ENCODE peak calls at places on chromosomes 3 and 15, in five cellular contexts. E, D, X, F and N are unnamed samples.
A peak's percentile ranks its signal among the peaks of the same experiment; 100 is the strongest.

GRCh38 chr3:164040991-164041390 is 1037.3 kb downstream of the SI start:
- DNase-seq in E (no peak), D (no peak), X (no peak), F (no peak), N (no peak)

GRCh38 chr3:156817931-156818765 is 8.0 kb upstream of the LEKR1 start:
- DNase-seq in E (no peak), D (no peak), X (no peak), F (no peak), N (no peak)

GRCh38 chr3:111915905-111916304 is 56.8 kb downstream of the PHLDB2 start:
- DNase-seq in E (no peak), D (no peak), X (no peak), F (no peak), N (no peak)

GRCh38 chr3:188067932-188068331 is 86.0 kb upstream of the LPP start:
- DNase-seq in E (no peak), D (no peak), X (no peak), F (no peak), N (peak; percentile 56)

GRCh38 chr3:159559771-159560170 is 428.9 kb upstream of the IL12A start:
- DNase-seq in E (no peak), D (no peak), X (no peak), F (no peak), N (no peak)

GRCh38 chr3:50371133-50371670 is 11.9 kb upstream of the TMEM115 start:
- DNase-seq in E (no peak), D (no peak), X (no peak), F (no peak), N (no peak)

GRCh38 chr3:70943886-70944285 is 631.4 kb upstream of the MDFIC2 start:
- DNase-seq in E (no peak), D (no peak), X (no peak), F (no peak), N (no peak)

GRCh38 chr3:53733433-53733832 is 112.8 kb downstream of the CHDH start:
- DNase-seq in E (no peak), D (no peak), X (no peak), F (no peak), N (no peak)

GRCh38 chr15:73994912-73995622 is 551 bp downstream of the PML start:
- DNase-seq in E (no peak), D (peak; percentile 31), X (peak; percentile 54), F (no peak), N (no peak)

GRCh38 chr3:119234610-119235009 is 6.1 kb downstream of the B4GALT4 start:
- DNase-seq in E (no peak), D (no peak), X (no peak), F (no peak), N (no peak)

GRCh38 chr3:110711851-110712396 is 359.7 kb upstream of the NECTIN3 start:
- DNase-seq in E (no peak), D (no peak), X (no peak), F (no peak), N (no peak)

GRCh38 chr3:127226946-127227842 is 34.3 kb downstream of the PRR23E start:
- DNase-seq in E (no peak), D (no peak), X (no peak), F (no peak), N (no peak)

GRCh38 chr3:50453907-50454306 is 49.5 kb downstream of the CACNA2D2 start:
- DNase-seq in E (no peak), D (no peak), X (no peak), F (no peak), N (no peak)

GRCh38 chr15:51849866-51850265 is 20.4 kb downstream of the TMOD3 start:
- DNase-seq in E (no peak), D (no peak), X (no peak), F (no peak), N (no peak)

GRCh38 chr3:113832477-113833164 is 6.0 kb upstream of the GRAMD1C start:
- DNase-seq in E (no peak), D (peak; percentile 30), X (no peak), F (no peak), N (no peak)

GRCh38 chr3:162538906-162539305 is 1042.3 kb downstream of the OTOL1 start:
- DNase-seq in E (no peak), D (no peak), X (no peak), F (no peak), N (no peak)

DNA sequence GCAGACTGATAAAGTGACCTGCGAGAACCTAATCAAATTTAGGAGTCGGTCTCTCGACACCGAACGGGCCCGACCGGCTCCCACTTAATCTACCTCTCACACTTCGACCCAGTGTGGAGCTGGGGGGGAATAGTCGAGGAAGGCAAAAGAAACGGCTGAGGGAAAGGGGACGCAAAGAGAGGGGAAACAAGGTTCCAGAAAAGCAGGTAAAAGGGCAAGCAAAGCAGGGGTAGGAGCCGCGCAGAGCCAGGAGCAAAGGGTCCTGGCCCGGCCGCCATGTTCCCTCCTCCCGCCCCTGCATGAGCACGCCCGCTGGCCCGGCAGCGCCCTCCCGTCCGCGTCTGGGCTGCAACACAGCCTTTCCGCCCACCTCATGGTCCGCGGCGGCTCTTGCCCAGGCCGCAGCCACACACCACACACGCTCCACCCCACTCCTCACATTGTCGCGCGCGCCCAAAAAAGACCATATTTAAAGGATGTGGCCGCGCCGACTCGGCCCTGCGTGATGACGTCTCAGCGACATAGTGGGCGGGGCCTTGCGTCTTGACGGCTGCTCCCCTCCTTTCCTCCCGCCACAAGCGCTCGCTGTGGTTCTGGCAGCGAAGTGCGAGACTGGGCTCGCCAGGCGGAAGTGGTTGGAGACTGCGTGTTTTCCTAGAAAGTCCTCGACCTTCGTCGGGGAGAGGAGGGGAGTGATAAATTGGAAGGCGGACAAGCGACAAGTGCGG is at the start of gene ICE2:
- DNase-seq in E (peak; percentile 97), D (peak; percentile 95), X (peak; percentile 97), F (peak; percentile 96), N (peak; percentile 45)
- TF ChIP-seq POLR2A in E (peak; percentile 98), D (peak; percentile 80), X (peak; percentile 81), F (peak; percentile 96), N (peak; percentile 97)

DNA sequence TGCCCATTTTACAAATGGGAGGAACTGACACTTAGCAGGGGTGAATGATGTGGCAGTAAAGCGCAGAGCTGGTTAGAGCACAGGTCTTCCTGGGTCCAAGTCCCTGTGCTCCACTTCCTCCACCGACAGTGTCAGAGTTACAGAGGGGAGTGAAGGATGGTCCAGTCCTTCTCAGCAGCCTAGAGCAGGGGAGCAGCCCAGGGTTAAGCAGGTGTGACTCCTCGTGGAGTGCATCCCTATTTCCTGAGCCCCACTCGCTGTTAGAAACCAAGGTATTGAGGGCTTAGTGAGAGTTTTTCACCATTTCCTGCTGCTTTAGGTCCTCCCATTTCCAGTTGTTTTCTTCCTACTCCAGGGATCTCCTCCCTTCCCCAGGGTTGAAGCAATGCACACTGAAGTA is 75.4 kb downstream of the GHSR start:
- DNase-seq in E (no peak), D (no peak), X (no peak), F (no peak), N (no peak)
- TF ChIP-seq POLR2A in E (no peak), D (no peak), X (no peak), F (no peak), N (no peak)

GRCh38 chr15:31323627-31324026 is 3.0 kb upstream of the KLF13 start:
- DNase-seq in E (no peak), D (no peak), X (peak; percentile 18), F (no peak), N (no peak)
- TF ChIP-seq POLR2A in E (no peak), D (no peak), X (no peak), F (no peak), N (no peak)

DNA sequence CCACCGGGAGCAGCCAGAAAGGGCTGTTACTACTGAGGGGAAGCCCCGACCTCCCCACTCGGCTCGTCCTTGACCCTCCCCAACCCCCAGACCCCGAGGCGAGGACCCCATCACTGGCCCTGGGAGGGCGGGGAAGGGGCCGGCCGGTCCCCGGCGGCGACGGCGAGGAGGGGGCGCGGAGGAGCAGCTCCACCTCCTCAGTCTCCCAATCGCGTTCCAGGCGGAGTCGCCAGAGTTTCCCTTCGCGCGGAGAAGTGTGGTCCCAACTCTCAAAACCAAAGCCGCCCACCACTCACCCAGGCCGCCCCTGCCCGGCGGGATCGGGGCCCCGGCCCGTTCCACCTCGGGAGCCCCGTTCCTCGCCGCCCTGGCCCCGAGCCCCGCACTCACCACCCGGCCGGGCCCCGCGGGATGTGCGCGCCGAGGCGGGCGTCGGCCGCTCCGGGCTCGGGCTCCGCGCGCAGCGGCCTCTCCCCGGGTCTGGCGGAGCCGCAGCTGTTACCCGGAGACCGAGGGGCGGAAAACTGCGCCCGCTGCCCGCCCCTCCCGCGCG is 947 bp downstream of the PLXNB1 start:
- DNase-seq in E (peak; percentile 78), D (no peak), X (peak; percentile 58), F (peak; percentile 52), N (no peak)
- TF ChIP-seq POLR2A in E (no peak), D (no peak), X (peak; percentile 53), F (peak; percentile 45), N (no peak)

GRCh38 chr3:143119009-143119914 is at the start of gene CHST2:
- DNase-seq in E (peak; percentile 79), D (no peak), X (peak; percentile 75), F (peak; percentile 25), N (peak; percentile 95)

GRCh38 chr3:143121240-143122088 is 1.9 kb downstream of the CHST2 start:
- DNase-seq in E (peak; percentile 82), D (no peak), X (peak; percentile 71), F (peak; percentile 16), N (no peak)

GRCh38 chr3:143118630-143119008 is 952 bp upstream of the CHST2 start:
- DNase-seq in E (no peak), D (no peak), X (no peak), F (no peak), N (no peak)

GRCh38 chr3:143120716-143121239 is 1.2 kb downstream of the CHST2 start:
- DNase-seq in E (peak; percentile 66), D (no peak), X (peak; percentile 31), F (peak; percentile 12), N (no peak)

GRCh38 chr3:143119974-143120715 is 574 bp downstream of the CHST2 start:
- DNase-seq in E (peak; percentile 73), D (no peak), X (peak; percentile 30), F (peak; percentile 12), N (peak; percentile 36)
- TF ChIP-seq POLR2A in E (no peak), D (no peak), X (no peak), F (no peak), N (no peak)